ENCODE peak calls at places on chromosomes 5 and 9, in seven cellular contexts. P, V, H, E, W, S and B are unnamed samples.

GRCh38 chr9:87685871-87686519 is 39.9 kb upstream of the CTSL start:
- DNase-seq in P (no peak), V (no peak), H (peak), E (no peak), W (no peak), S (no peak), B (no peak)

GRCh38 chr5:98787131-98787719 is 13.8 kb downstream of the RGMB start:
- DNase-seq in P (no peak), V (no peak), H (no peak), E (no peak), W (no peak), S (no peak), B (no peak)

GRCh38 chr9:20553750-20554149 is 68.5 kb downstream of the MLLT3 start:
- DNase-seq in P (no peak), V (no peak), H (no peak), E (no peak), W (no peak), S (no peak), B (no peak)

GRCh38 chr5:1807479-1808185 is 6.4 kb downstream of the NDUFS6 start:
- DNase-seq in P (no peak), V (no peak), H (no peak), E (no peak), W (no peak), S (no peak), B (no peak)

GRCh38 chr5:100890514-100891008 is 12.5 kb downstream of the ST8SIA4 start:
- DNase-seq in P (no peak), V (no peak), H (no peak), E (no peak), W (peak), S (no peak), B (no peak)

GRCh38 chr5:93894471-93895354 is 153.3 kb upstream of the POU5F2 start:
- DNase-seq in P (peak), V (peak), H (no peak), E (no peak), W (no peak), S (no peak), B (peak)

GRCh38 chr5:91032125-91032524 is 351.0 kb downstream of the ARRDC3 start:
- DNase-seq in P (no peak), V (no peak), H (no peak), E (no peak), W (no peak), S (no peak), B (no peak)

GRCh38 chr9:137987244-137988030 is 109.9 kb downstream of the CACNA1B start:
- DNase-seq in P (no peak), V (no peak), H (no peak), E (no peak), W (no peak), S (no peak), B (peak)

GRCh38 chr9:131733601-131734061 is 6.2 kb downstream of the RAPGEF1 start:
- DNase-seq in P (peak), V (no peak), H (peak), E (no peak), W (no peak), S (no peak), B (no peak)

GRCh38 chr9:91060520-91061343 is 259.1 kb downstream of the SYK start:
- DNase-seq in P (no peak), V (no peak), H (no peak), E (peak), W (no peak), S (no peak), B (peak)

GRCh38 chr5:31671339-31671741 is 32.4 kb downstream of the PDZD2 start:
- DNase-seq in P (no peak), V (no peak), H (no peak), E (no peak), W (no peak), S (no peak), B (no peak)

GRCh38 chr5:44388504-44389409 is 463 bp downstream of the FGF10 start:
- DNase-seq in P (no peak), V (no peak), H (no peak), E (no peak), W (no peak), S (no peak), B (peak)

GRCh38 chr9:129242971-129243561 is 65.0 kb upstream of the IER5L start:
- DNase-seq in P (no peak), V (no peak), H (no peak), E (no peak), W (no peak), S (no peak), B (no peak)

GRCh38 chr9:128910906-128911305 is 9.9 kb upstream of the PHYHD1 start:
- DNase-seq in P (no peak), V (no peak), H (no peak), E (no peak), W (no peak), S (no peak), B (no peak)

GRCh38 chr9:4137755-4138154 is 162.1 kb downstream of the GLIS3 start:
- DNase-seq in P (no peak), V (no peak), H (no peak), E (no peak), W (no peak), S (no peak), B (no peak)

GRCh38 chr5:127299678-127300077 is 9.1 kb downstream of the MEGF10 start:
- DNase-seq in P (no peak), V (no peak), H (no peak), E (no peak), W (no peak), S (no peak), B (no peak)

GRCh38 chr5:156835905-156836304 is 14.2 kb upstream of the PPP1R2B start:
- DNase-seq in P (no peak), V (peak), H (peak), E (peak), W (no peak), S (no peak), B (peak)

GRCh38 chr9:68913054-68913453 is 100.9 kb downstream of the PRKACG start:
- DNase-seq in P (no peak), V (no peak), H (no peak), E (no peak), W (no peak), S (no peak), B (peak)

GRCh38 chr9:130498918-130499698 is 54.3 kb downstream of the ASS1 start:
- DNase-seq in P (peak), V (no peak), H (no peak), E (peak), W (no peak), S (no peak), B (no peak)
- TF ChIP-seq JUND in P (no peak), V (no peak), H (no peak), E (peak), W (no peak), S (no peak), B (no peak)

GRCh38 chr9:115058684-115059315 is 59.2 kb downstream of the TNC start:
- DNase-seq in P (no peak), V (no peak), H (no peak), E (no peak), W (no peak), S (no peak), B (no peak)
- TF ChIP-seq JUND in P (peak), V (no peak), H (no peak), E (no peak), W (no peak), S (no peak), B (no peak)

GRCh38 chr5:10286552-10287227 is 21.0 kb downstream of the CMBL start:
- DNase-seq in P (no peak), V (no peak), H (peak), E (no peak), W (no peak), S (no peak), B (no peak)

GRCh38 chr5:10291736-10292135 is 16.0 kb downstream of the CMBL start:
- DNase-seq in P (no peak), V (no peak), H (no peak), E (no peak), W (no peak), S (no peak), B (no peak)

GRCh38 chr5:10288600-10289213 is 19.0 kb downstream of the CMBL start:
- DNase-seq in P (no peak), V (no peak), H (no peak), E (no peak), W (no peak), S (no peak), B (peak)

GRCh38 chr5:10289991-10290390 is 17.7 kb downstream of the CMBL start:
- DNase-seq in P (no peak), V (no peak), H (no peak), E (no peak), W (no peak), S (no peak), B (no peak)

GRCh38 chr5:10289353-10289752 is 18.3 kb downstream of the CMBL start:
- DNase-seq in P (no peak), V (no peak), H (no peak), E (no peak), W (no peak), S (no peak), B (no peak)
- TF ChIP-seq JUND in P (no peak), V (no peak), H (no peak), E (no peak), W (no peak), S (no peak), B (no peak)

DNA sequence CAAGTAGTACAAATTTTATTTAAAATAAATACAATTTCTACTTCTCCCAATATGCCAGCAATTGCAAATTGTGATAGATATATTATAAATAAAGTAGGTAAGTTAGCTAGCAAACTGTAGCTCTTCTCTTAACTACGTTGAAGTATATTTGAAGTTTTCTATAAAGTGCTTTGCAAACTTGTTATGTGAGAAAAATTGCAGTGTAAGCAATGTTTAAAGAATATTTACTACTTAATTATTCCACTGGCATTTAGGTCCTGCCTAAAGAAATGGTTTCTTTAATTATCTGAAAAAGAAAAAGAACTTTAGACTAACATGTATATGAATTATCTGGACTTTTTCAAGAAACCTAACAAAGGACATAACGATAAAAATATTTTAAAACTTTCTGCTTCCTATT is 1350.0 kb upstream of the CDH9 start:
- DNase-seq in P (no peak), V (no peak), H (no peak), E (no peak), W (no peak), S (no peak), B (no peak)
- TF ChIP-seq JUND in P (no peak), V (no peak), H (no peak), E (no peak), W (no peak), S (no peak), B (no peak)

GRCh38 chr5:19902316-19902934 is 85.6 kb downstream of the CDH18 start:
- DNase-seq in P (no peak), V (no peak), H (no peak), E (no peak), W (no peak), S (no peak), B (no peak)
- TF ChIP-seq JUND in P (no peak), V (no peak), H (no peak), E (no peak), W (no peak), S (no peak), B (no peak)

DNA sequence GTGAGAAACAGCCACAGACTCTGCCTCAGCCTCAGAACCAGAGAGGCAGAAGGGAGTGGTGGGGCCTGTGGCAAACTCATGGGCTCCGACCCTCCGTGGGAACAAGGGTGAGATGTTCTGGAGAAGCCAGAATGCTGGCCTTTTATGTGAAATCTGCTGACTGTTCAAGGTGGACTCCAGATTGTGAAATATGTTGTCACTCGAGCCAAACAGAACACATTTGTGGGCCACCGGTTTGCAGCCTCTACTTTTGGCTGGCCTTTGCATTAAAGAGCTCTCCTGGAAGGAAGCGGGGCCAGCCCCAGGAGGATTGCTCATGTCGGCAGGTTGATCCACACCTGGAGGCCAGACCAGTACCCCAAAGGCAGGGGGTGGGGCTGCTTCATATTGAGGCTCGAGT is 62.4 kb downstream of the ERGIC1 start:
- DNase-seq in P (no peak), V (no peak), H (no peak), E (no peak), W (no peak), S (no peak), B (no peak)
- TF ChIP-seq JUND in P (no peak), V (no peak), H (no peak), E (no peak), W (no peak), S (no peak), B (no peak)

GRCh38 chr9:16450043-16450442 is 420.4 kb downstream of the BNC2 start:
- DNase-seq in P (no peak), V (no peak), H (no peak), E (no peak), W (no peak), S (no peak), B (no peak)
- TF ChIP-seq JUND in P (no peak), V (no peak), H (no peak), E (no peak), W (no peak), S (no peak), B (no peak)

DNA sequence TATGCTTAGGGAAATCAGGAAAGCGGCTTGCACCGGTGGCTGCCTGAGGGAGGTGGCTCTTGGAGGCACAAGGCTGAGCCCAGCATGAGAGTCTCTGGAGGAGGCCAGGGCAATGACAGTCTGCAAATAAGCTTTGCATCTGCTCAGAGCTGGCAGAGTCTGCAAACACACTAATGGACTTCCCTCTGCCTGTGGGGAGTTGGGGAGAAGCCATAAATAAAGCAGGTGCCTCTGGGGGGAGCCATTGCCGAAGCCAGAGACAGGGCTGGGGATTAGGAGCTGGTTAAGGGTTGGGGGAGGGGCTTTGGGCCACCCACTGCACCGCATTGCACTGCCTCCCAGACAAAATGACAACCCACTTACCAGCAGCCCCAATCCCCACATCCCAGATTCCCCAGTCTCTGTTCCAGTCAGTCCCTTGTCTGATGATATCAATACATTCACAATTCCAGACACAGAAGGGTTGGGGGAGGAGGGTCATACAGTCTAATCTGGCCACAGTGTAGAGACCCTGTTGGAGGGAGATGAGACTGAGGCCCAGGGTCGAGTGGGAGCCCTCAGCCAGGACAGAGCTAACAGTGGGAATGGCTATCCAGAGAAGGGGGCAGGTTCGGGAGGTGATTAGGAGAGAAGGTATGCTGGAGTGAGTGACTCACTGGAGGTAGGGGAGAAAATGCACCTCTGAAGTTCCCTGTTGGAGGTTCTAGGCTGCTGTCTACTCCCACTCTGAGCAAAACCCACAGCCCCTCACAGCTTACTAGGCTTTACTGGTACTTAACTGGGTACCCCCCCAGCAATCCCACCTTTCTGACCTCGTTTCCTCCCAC is 53.7 kb downstream of the PAX5 start:
- DNase-seq in P (peak), V (peak), H (peak), E (no peak), W (no peak), S (peak), B (peak)
- TF ChIP-seq JUND in P (no peak), V (peak), H (no peak), E (no peak), W (no peak), S (no peak), B (no peak)

GRCh38 chr5:84242286-84242685 is 142.4 kb downstream of the EDIL3 start:
- DNase-seq in P (no peak), V (no peak), H (no peak), E (no peak), W (no peak), S (no peak), B (peak)
- TF ChIP-seq JUND in P (no peak), V (no peak), H (no peak), E (no peak), W (no peak), S (no peak), B (no peak)

GRCh38 chr5:167296680-167297079 is 994.8 kb upstream of the WWC1 start:
- DNase-seq in P (no peak), V (no peak), H (no peak), E (no peak), W (no peak), S (no peak), B (no peak)
- TF ChIP-seq JUND in P (no peak), V (no peak), H (no peak), E (no peak), W (no peak), S (no peak), B (no peak)